ENCODE peak calls at places on chromosomes 2 and 18, in eight cellular contexts. N is testis, M is adrenal gland, Q is ovary, T is body of pancreas, E is tibial nerve, C is Peyer's patch, W is esophagus squamous epithelium. P is an unnamed sample.

GRCh38 chr18:73043231-73044000 is 175.6 kb upstream of the NETO1 start:
- DNase-seq in N (no peak), M (no peak), Q (no peak), T (no peak), E (no peak), C (no peak), W (no peak), P (no peak)

GRCh38 chr18:12038082-12038660 is 55.5 kb upstream of the ANKRD62 start:
- DNase-seq in N (no peak), M (peak; percentile 56), Q (no peak), T (peak; percentile 64), E (no peak), C (no peak), W (no peak), P (no peak)

GRCh38 chr2:230443540-230443939 is 27.5 kb downstream of the SP100 start:
- DNase-seq in N (no peak), M (no peak), Q (no peak), T (no peak), E (no peak), C (no peak), W (no peak), P (no peak)

GRCh38 chr2:1707771-1708351 is 36.5 kb downstream of the PXDN start:
- DNase-seq in N (peak; percentile 72), M (peak; percentile 72), Q (no peak), T (no peak), E (no peak), C (no peak), W (no peak), P (peak; percentile 85)

GRCh38 chr2:162560291-162560690 is 216.4 kb downstream of the GCA start:
- DNase-seq in N (no peak), M (no peak), Q (no peak), T (no peak), E (no peak), C (no peak), W (no peak), P (no peak)

GRCh38 chr2:25473758-25474335 is 132.1 kb upstream of the DNMT3A start:
- DNase-seq in N (peak; percentile 32), M (no peak), Q (peak; percentile 72), T (peak; percentile 52), E (no peak), C (no peak), W (no peak), P (no peak)

GRCh38 chr2:234373060-234373459 is 123.8 kb downstream of the ARL4C start:
- DNase-seq in N (no peak), M (no peak), Q (no peak), T (no peak), E (no peak), C (no peak), W (no peak), P (no peak)

GRCh38 chr2:77336013-77336412 is 186.2 kb downstream of the LRRTM4 start:
- DNase-seq in N (no peak), M (no peak), Q (no peak), T (no peak), E (no peak), C (no peak), W (no peak), P (no peak)

GRCh38 chr2:226772389-226773179 is 27.0 kb downstream of the IRS1 start:
- DNase-seq in N (no peak), M (no peak), Q (no peak), T (no peak), E (no peak), C (no peak), W (no peak), P (no peak)

GRCh38 chr2:2572393-2573204 is 241.5 kb upstream of the MYT1L start:
- DNase-seq in N (no peak), M (peak; percentile 31), Q (no peak), T (no peak), E (no peak), C (no peak), W (no peak), P (no peak)

GRCh38 chr2:196322963-196323810 is 151.8 kb upstream of the STK17B start:
- DNase-seq in N (no peak), M (no peak), Q (no peak), T (no peak), E (no peak), C (no peak), W (no peak), P (no peak)

GRCh38 chr18:76817888-76818611 is 4.3 kb upstream of the ZNF236 start:
- DNase-seq in N (no peak), M (peak; percentile 44), Q (no peak), T (peak; percentile 39), E (no peak), C (no peak), W (no peak), P (no peak)

GRCh38 chr2:38129410-38129809 is 53.5 kb upstream of the CYP1B1 start:
- DNase-seq in N (no peak), M (no peak), Q (no peak), T (no peak), E (no peak), C (no peak), W (no peak), P (no peak)

GRCh38 chr2:134669731-134670669 is 48.8 kb downstream of the TMEM163 start:
- DNase-seq in N (peak; percentile 28), M (peak; percentile 85), Q (peak; percentile 85), T (peak; percentile 89), E (no peak), C (peak; percentile 51), W (no peak), P (no peak)

GRCh38 chr2:36287363-36288275 is 68.0 kb upstream of the CRIM1 start:
- DNase-seq in N (no peak), M (no peak), Q (no peak), T (no peak), E (no peak), C (no peak), W (no peak), P (no peak)

GRCh38 chr2:75589344-75590105 is 28.8 kb upstream of the EVA1A start:
- DNase-seq in N (no peak), M (no peak), Q (no peak), T (no peak), E (no peak), C (no peak), W (no peak), P (no peak)

GRCh38 chr2:96800061-96800761 is 15.9 kb upstream of the CNNM3 start:
- DNase-seq in N (no peak), M (no peak), Q (no peak), T (no peak), E (no peak), C (no peak), W (no peak), P (no peak)

GRCh38 chr2:96801464-96802280 is 14.4 kb upstream of the CNNM3 start:
- DNase-seq in N (no peak), M (no peak), Q (no peak), T (no peak), E (no peak), C (no peak), W (no peak), P (no peak)

GRCh38 chr2:96800762-96801463 is 15.2 kb upstream of the CNNM3 start:
- DNase-seq in N (peak; percentile 75), M (peak; percentile 93), Q (peak; percentile 72), T (peak; percentile 84), E (peak; percentile 40), C (peak; percentile 83), W (peak; percentile 13), P (peak; percentile 58)

GRCh38 chr2:96802721-96803120 is 13.3 kb upstream of the CNNM3 start:
- DNase-seq in N (no peak), M (no peak), Q (no peak), T (no peak), E (no peak), C (no peak), W (no peak), P (no peak)

GRCh38 chr2:96802281-96802595 is 13.8 kb upstream of the CNNM3 start:
- DNase-seq in N (no peak), M (no peak), Q (no peak), T (no peak), E (no peak), C (peak; percentile 70), W (no peak), P (no peak)
- TF ChIP-seq POLR2A in N (no peak), M (no peak), Q (no peak), T (no peak), E (no peak), C (no peak), W (no peak), P (no peak)

GRCh38 chr18:9736942-9737813 is 29.1 kb downstream of the RAB31 start:
- DNase-seq in N (no peak), M (peak; percentile 54), Q (no peak), T (no peak), E (no peak), C (no peak), W (no peak), P (no peak)

GRCh38 chr18:9738266-9738969 is 30.3 kb downstream of the RAB31 start:
- DNase-seq in N (no peak), M (peak; percentile 47), Q (no peak), T (no peak), E (no peak), C (no peak), W (no peak), P (no peak)

GRCh38 chr18:9739516-9739915 is 31.4 kb downstream of the RAB31 start:
- DNase-seq in N (no peak), M (no peak), Q (no peak), T (no peak), E (no peak), C (no peak), W (no peak), P (no peak)

GRCh38 chr18:9736445-9736844 is 28.3 kb downstream of the RAB31 start:
- DNase-seq in N (no peak), M (no peak), Q (no peak), T (no peak), E (no peak), C (no peak), W (no peak), P (no peak)

GRCh38 chr18:9737814-9738160 is 29.7 kb downstream of the RAB31 start:
- DNase-seq in N (no peak), M (peak; percentile 77), Q (no peak), T (peak; percentile 52), E (no peak), C (no peak), W (no peak), P (no peak)
- H3K4me1 ChIP-seq in N (peaks cover 20% of the 10 kb centered on the region), M (peaks cover 61% of the 10 kb centered on the region), Q (peaks cover 8% of the 10 kb centered on the region), T (peaks cover 10% of the 10 kb centered on the region), E (peaks cover 46% of the 10 kb centered on the region), C (no peaks in the 10 kb centered on the region), W (peaks cover under 1% of the 10 kb centered on the region), P (peaks cover 14% of the 10 kb centered on the region)

DNA sequence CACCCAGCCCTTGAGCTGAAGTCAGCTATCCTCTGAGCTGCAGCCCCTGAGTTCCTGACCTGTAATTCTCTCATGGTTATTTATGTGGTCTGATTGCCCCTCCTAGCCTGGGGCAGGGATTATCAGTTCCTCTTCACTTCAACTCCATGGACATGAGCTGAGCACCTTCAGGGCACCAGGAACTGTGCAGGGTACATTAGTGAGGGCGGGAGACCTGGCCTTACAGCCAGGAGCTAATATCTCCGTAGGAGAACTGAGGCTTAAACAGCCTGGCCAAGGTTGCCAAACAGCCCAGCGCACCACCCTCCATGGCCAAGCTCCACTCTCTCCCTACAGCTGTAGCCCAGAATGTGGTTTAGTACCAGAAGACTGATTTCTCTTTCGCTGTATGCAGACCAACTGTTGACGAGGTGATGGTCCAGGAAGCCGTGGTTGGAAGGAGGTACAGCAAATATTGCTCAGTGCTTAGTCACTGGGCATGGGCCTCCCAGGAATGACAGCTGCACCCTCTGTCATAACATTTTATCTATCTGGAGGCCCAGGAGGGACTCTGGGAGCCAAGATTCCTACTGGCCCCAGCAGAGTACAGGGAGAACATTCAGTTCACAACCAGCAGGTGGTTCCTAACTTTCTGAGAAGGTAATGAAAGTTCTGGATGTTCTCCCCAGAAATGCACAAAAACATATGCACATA is 228.7 kb upstream of the SIX2 start:
- DNase-seq in N (no peak), M (no peak), Q (no peak), T (no peak), E (no peak), C (no peak), W (no peak), P (no peak)
- TF ChIP-seq POLR2A in N (no peak), M (no peak), Q (no peak), T (no peak), E (no peak), C (no peak), W (no peak), P (no peak)

GRCh38 chr18:9828794-9829712 is 56.7 kb upstream of the TXNDC2 start:
- DNase-seq in N (no peak), M (no peak), Q (no peak), T (no peak), E (no peak), C (no peak), W (no peak), P (no peak)
- H3K4me1 ChIP-seq in N (peaks cover 18% of the 10 kb centered on the region), M (peaks cover 51% of the 10 kb centered on the region), Q (peaks cover 24% of the 10 kb centered on the region), T (peaks cover 12% of the 10 kb centered on the region), E (peaks cover 31% of the 10 kb centered on the region), C (no peaks in the 10 kb centered on the region), W (peaks cover 19% of the 10 kb centered on the region), P (no peaks in the 10 kb centered on the region)

P was measured in heart left ventricle.